ENCODE peak calls at places on chromosomes 13 and 19, in eight cellular contexts. I, K, F, O, T, Y, M and G are unnamed samples.
A peak's percentile ranks its signal among the peaks of the same experiment; 100 is the strongest.

GRCh38 chr13:105441406-105441805 is 1094.1 kb downstream of the EFNB2 start:
- DNase-seq in I (no peak), T (peak; percentile 24), O (no peak), M (no peak), F (peak; percentile 24), Y (no peak), K (no peak), G (no peak)

GRCh38 chr13:45047394-45048328 is 58.3 kb downstream of the GPALPP1 start:
- DNase-seq in T (peak; percentile 75), Y (peak; percentile 63), M (peak; percentile 66), F (peak; percentile 89), K (peak; percentile 35), O (peak; percentile 40), I (peak; percentile 33), G (peak; percentile 87)

GRCh38 chr13:45859682-45860081 is 8.1 kb upstream of the SIAH3 start:
- DNase-seq in Y (no peak), T (no peak), I (no peak), F (no peak), O (no peak), K (no peak), M (no peak), G (no peak)

GRCh38 chr19:46420056-46420455 is 6.7 kb upstream of the CCDC8 start:
- DNase-seq in K (no peak), M (no peak), I (no peak), Y (no peak), F (no peak), T (no peak), O (no peak), G (no peak)

GRCh38 chr19:54707932-54708331 is 16.3 kb upstream of the KIR3DL3 start:
- DNase-seq in O (no peak), I (no peak), M (no peak), K (no peak), F (no peak), Y (no peak), T (no peak), G (no peak)

GRCh38 chr19:55220525-55220924 is 8.0 kb downstream of the TMEM86B start:
- DNase-seq in K (no peak), T (no peak), Y (no peak), O (no peak), F (no peak), I (no peak), M (no peak), G (no peak)

GRCh38 chr13:109162248-109163051 is 533.0 kb downstream of the MYO16 start:
- DNase-seq in I (no peak), F (no peak), T (no peak), Y (no peak), K (peak; percentile 7), M (no peak), O (peak; percentile 72), G (no peak)

GRCh38 chr19:40933025-40933424 is 51.0 kb upstream of the CYP2A7 start:
- DNase-seq in M (no peak), O (no peak), T (peak; percentile 49), F (peak; percentile 20), I (peak; percentile 38), Y (no peak), K (no peak), G (no peak)

GRCh38 chr13:111937763-111938375 is 129.1 kb upstream of the SOX1 start:
- DNase-seq in T (no peak), K (peak; percentile 52), I (no peak), Y (no peak), M (no peak), F (no peak), O (no peak), G (no peak)

GRCh38 chr13:58893396-58893795 is 1261.9 kb downstream of the PCDH17 start:
- DNase-seq in T (no peak), F (no peak), I (no peak), K (no peak), O (no peak), Y (no peak), M (no peak), G (no peak)